ENCODE peak calls at places on chromosomes 4 and X, in seven cellular contexts. One of them, this sample, is unnamed.

GRCh38 chr4:103329642-103330041 is 131.5 kb upstream of the CENPE start:
- DNase-seq in tibial nerve: no peak
- DNase-seq in pancreas: no peak
- DNase-seq in uterus: no peak
- DNase-seq in OCI-LY7: no peak
- DNase-seq in adrenal gland: no peak
- DNase-seq in dorsolateral prefrontal cortex: no peak
- DNase-seq in this sample: no peak

GRCh38 chr4:163622351-163623051 is 128.0 kb downstream of the TMA16 start:
- DNase-seq in tibial nerve: no peak
- DNase-seq in pancreas: no peak
- DNase-seq in uterus: no peak
- DNase-seq in OCI-LY7: no peak
- DNase-seq in adrenal gland: no peak
- DNase-seq in dorsolateral prefrontal cortex: no peak
- DNase-seq in this sample: no peak

GRCh38 chr4:3253808-3254207 is 4.8 kb downstream of the MSANTD1 start:
- DNase-seq in tibial nerve: no peak
- DNase-seq in pancreas: peak; percentile 5
- DNase-seq in uterus: peak; percentile 8
- DNase-seq in OCI-LY7: no peak
- DNase-seq in adrenal gland: no peak
- DNase-seq in dorsolateral prefrontal cortex: peak; percentile 17
- DNase-seq in this sample: peak; percentile 18

GRCh38 chrX:135416546-135416945 is 5.2 kb upstream of the SMIM10L2A start:
- DNase-seq in tibial nerve: no peak
- DNase-seq in pancreas: no peak
- DNase-seq in uterus: no peak
- DNase-seq in OCI-LY7: no peak
- DNase-seq in adrenal gland: no peak
- DNase-seq in dorsolateral prefrontal cortex: no peak
- DNase-seq in this sample: no peak

GRCh38 chrX:750812-751211 is 120.2 kb downstream of the SHOX start:
- DNase-seq in tibial nerve: no peak
- DNase-seq in pancreas: no peak
- DNase-seq in uterus: no peak
- DNase-seq in OCI-LY7: no peak
- DNase-seq in adrenal gland: no peak
- DNase-seq in dorsolateral prefrontal cortex: no peak
- DNase-seq in this sample: no peak

GRCh38 chrX:119549327-119550016 is 15.7 kb downstream of the STEEP1 start:
- DNase-seq in tibial nerve: no peak
- DNase-seq in pancreas: no peak
- DNase-seq in uterus: no peak
- DNase-seq in OCI-LY7: peak; percentile 4
- DNase-seq in adrenal gland: no peak
- DNase-seq in dorsolateral prefrontal cortex: no peak
- DNase-seq in this sample: no peak

GRCh38 chr4:1462768-1463075 is 56.5 kb upstream of the NKX1-1 start:
- DNase-seq in tibial nerve: no peak
- DNase-seq in pancreas: no peak
- DNase-seq in uterus: no peak
- DNase-seq in OCI-LY7: no peak
- DNase-seq in adrenal gland: no peak
- DNase-seq in dorsolateral prefrontal cortex: peak; percentile 25
- DNase-seq in this sample: no peak

GRCh38 chr4:136750898-136751297 is 781.4 kb downstream of the PCDH18 start:
- DNase-seq in tibial nerve: no peak
- DNase-seq in pancreas: no peak
- DNase-seq in uterus: no peak
- DNase-seq in OCI-LY7: no peak
- DNase-seq in adrenal gland: no peak
- DNase-seq in dorsolateral prefrontal cortex: no peak
- DNase-seq in this sample: no peak

GRCh38 chrX:7146026-7146702 is 1.3 kb upstream of the STS start:
- DNase-seq in tibial nerve: no peak
- DNase-seq in pancreas: no peak
- DNase-seq in uterus: no peak
- DNase-seq in OCI-LY7: no peak
- DNase-seq in adrenal gland: no peak
- DNase-seq in dorsolateral prefrontal cortex: no peak
- DNase-seq in this sample: no peak

GRCh38 chr4:108060164-108060563 is 70.5 kb downstream of the HADH start:
- DNase-seq in tibial nerve: peak; percentile 13
- DNase-seq in pancreas: peak; percentile 26
- DNase-seq in uterus: no peak
- DNase-seq in OCI-LY7: no peak
- DNase-seq in adrenal gland: peak; percentile 30
- DNase-seq in dorsolateral prefrontal cortex: no peak
- DNase-seq in this sample: no peak

GRCh38 chr4:86848732-86849617 is at the start of gene SLC10A6:
- DNase-seq in tibial nerve: peak; percentile 32
- DNase-seq in pancreas: no peak
- DNase-seq in uterus: no peak
- DNase-seq in OCI-LY7: no peak
- DNase-seq in adrenal gland: no peak
- DNase-seq in dorsolateral prefrontal cortex: no peak
- DNase-seq in this sample: no peak

GRCh38 chr4:25161599-25161960 is 1.3 kb upstream of the SEPSECS start:
- DNase-seq in tibial nerve: no peak
- DNase-seq in pancreas: no peak
- DNase-seq in uterus: no peak
- DNase-seq in OCI-LY7: peak; percentile 39
- DNase-seq in adrenal gland: no peak
- DNase-seq in dorsolateral prefrontal cortex: no peak
- DNase-seq in this sample: no peak

GRCh38 chr4:183287309-183287659 is 32.8 kb downstream of the CLDN22 start:
- DNase-seq in tibial nerve: no peak
- DNase-seq in pancreas: no peak
- DNase-seq in uterus: no peak
- DNase-seq in OCI-LY7: no peak
- DNase-seq in adrenal gland: no peak
- DNase-seq in dorsolateral prefrontal cortex: no peak
- DNase-seq in this sample: no peak

GRCh38 chr4:169803417-169803816 is 45.7 kb upstream of the HPF1 start:
- DNase-seq in tibial nerve: no peak
- DNase-seq in pancreas: no peak
- DNase-seq in uterus: no peak
- DNase-seq in OCI-LY7: no peak
- DNase-seq in adrenal gland: no peak
- DNase-seq in dorsolateral prefrontal cortex: no peak
- DNase-seq in this sample: no peak

GRCh38 chrX:129932792-129933321 is 26.9 kb downstream of the UTP14A start:
- DNase-seq in tibial nerve: no peak
- DNase-seq in pancreas: peak; percentile 26
- DNase-seq in uterus: no peak
- DNase-seq in OCI-LY7: no peak
- DNase-seq in adrenal gland: peak; percentile 57
- DNase-seq in dorsolateral prefrontal cortex: no peak
- DNase-seq in this sample: no peak

GRCh38 chrX:106341823-106342222 is 173.7 kb downstream of the PWWP3B start:
- DNase-seq in tibial nerve: no peak
- DNase-seq in pancreas: no peak
- DNase-seq in uterus: no peak
- DNase-seq in OCI-LY7: peak; percentile 6
- DNase-seq in adrenal gland: no peak
- DNase-seq in dorsolateral prefrontal cortex: no peak
- DNase-seq in this sample: no peak

GRCh38 chr4:38163216-38164006 is 203.2 kb downstream of the PTTG2 start:
- DNase-seq in tibial nerve: no peak
- DNase-seq in pancreas: peak; percentile 46
- DNase-seq in uterus: no peak
- DNase-seq in OCI-LY7: no peak
- DNase-seq in adrenal gland: no peak
- DNase-seq in dorsolateral prefrontal cortex: no peak
- DNase-seq in this sample: no peak

GRCh38 chr4:158809611-158810486 is 41.0 kb downstream of the FNIP2 start:
- DNase-seq in tibial nerve: peak; percentile 57
- DNase-seq in pancreas: no peak
- DNase-seq in uterus: no peak
- DNase-seq in OCI-LY7: peak; percentile 72
- DNase-seq in adrenal gland: no peak
- DNase-seq in dorsolateral prefrontal cortex: no peak
- DNase-seq in this sample: no peak

DNA sequence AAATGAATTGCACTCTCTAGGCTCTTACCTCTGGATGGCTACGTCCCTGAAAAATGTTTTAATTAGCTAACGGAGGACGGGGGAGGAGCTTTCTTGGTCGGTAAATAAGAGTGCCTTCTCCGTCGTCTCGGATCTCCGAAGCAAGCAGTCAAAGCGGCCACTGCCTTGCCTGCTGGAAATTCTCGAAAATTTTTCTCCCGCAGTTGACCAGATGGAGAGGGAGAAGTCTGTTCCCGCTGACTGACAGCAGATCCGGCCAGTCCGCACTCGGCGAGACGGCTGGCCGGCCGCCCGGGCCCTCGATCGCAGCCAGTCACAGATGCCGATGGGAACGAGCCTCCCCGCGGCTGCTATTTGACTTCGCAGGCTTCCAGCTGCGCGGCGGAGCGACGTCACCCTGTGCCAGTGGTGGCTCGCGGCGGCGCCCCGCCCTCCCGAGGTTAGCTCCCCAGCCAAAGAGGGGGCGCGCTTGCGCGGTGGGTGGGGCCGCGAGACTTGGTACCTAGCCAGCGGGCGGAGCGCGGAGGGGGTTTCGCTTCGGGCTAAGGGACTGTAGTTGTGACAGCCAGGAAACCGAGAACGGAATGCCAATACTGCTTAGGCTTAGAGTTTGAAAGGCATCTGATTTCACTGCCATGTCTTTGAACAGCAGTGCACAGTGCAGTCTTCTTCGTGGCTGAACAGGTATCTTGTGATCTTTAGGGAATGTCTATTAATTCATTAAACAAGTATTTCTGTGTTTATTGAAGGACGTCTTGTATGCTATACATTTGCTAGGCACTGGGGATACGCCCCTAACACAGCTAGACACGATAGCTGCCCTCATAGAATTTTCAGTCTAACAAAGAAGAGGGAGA is at the start of gene PPM1K:
- DNase-seq in tibial nerve: peak; percentile 98
- DNase-seq in pancreas: peak; percentile 100
- DNase-seq in uterus: peak; percentile 99
- DNase-seq in OCI-LY7: peak; percentile 99
- DNase-seq in adrenal gland: peak; percentile 100
- DNase-seq in dorsolateral prefrontal cortex: peak; percentile 100
- DNase-seq in this sample: peak; percentile 100
- H3K4me3 ChIP-seq in tibial nerve: peak within 1 kb of the TSS; percentile 66
- H3K4me3 ChIP-seq in pancreas: peak within 1 kb of the TSS; percentile 65
- H3K4me3 ChIP-seq in uterus: peak within 1 kb of the TSS; percentile 77
- H3K4me3 ChIP-seq in OCI-LY7: peak within 1 kb of the TSS; percentile 79
- H3K4me3 ChIP-seq in adrenal gland: peak within 1 kb of the TSS; percentile 70
- H3K4me3 ChIP-seq in dorsolateral prefrontal cortex: peak within 1 kb of the TSS; percentile 95
- H3K4me3 ChIP-seq in this sample: peak within 1 kb of the TSS; percentile 73

GRCh38 chrX:26778320-26778888 is 562.4 kb downstream of the MAGEB5 start:
- DNase-seq in tibial nerve: no peak
- DNase-seq in pancreas: no peak
- DNase-seq in uterus: no peak
- DNase-seq in OCI-LY7: peak; percentile 19
- DNase-seq in adrenal gland: no peak
- DNase-seq in dorsolateral prefrontal cortex: no peak
- DNase-seq in this sample: no peak
- TF ChIP-seq CTCF in tibial nerve: no peak
- TF ChIP-seq CTCF in pancreas: peak; percentile 10
- TF ChIP-seq CTCF in uterus: no peak
- TF ChIP-seq CTCF in OCI-LY7: peak; percentile 79
- TF ChIP-seq CTCF in adrenal gland: no peak
- TF ChIP-seq CTCF in dorsolateral prefrontal cortex: peak; percentile 14
- TF ChIP-seq CTCF in this sample: no peak

DNA sequence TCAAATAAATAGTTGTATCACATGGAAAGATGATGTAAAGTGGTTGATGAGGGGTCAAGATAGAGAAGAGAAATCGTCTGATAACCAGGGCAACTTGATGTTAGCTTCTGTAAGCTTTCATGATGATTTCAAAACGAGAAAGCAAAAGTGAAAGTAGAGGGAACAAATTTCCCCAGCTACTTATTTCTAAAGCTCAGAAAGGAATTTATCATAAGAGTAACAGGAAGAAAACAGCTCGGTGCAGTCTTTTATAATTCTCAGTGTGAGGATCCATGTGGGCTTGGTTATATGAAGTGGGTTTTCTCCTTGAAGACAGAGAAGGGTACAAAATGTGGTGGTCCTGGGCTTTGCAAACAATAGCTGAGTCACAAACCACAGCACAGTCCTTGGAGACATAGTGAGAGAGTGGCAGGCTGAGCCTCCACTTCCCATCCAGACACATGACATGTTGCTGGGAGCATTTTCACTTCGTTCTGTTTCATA is 32.1 kb upstream of the GLRA2 start:
- DNase-seq in tibial nerve: no peak
- DNase-seq in pancreas: no peak
- DNase-seq in uterus: no peak
- DNase-seq in OCI-LY7: no peak
- DNase-seq in adrenal gland: no peak
- DNase-seq in dorsolateral prefrontal cortex: no peak
- DNase-seq in this sample: no peak
- H3K4me3 ChIP-seq in tibial nerve: peak overlapping the region; percentile 27
- H3K4me3 ChIP-seq in pancreas: no peak overlapping the region
- H3K4me3 ChIP-seq in uterus: peak overlapping the region; percentile 23
- H3K4me3 ChIP-seq in OCI-LY7: peak overlapping the region; percentile 5
- H3K4me3 ChIP-seq in adrenal gland: peak overlapping the region; percentile 25
- H3K4me3 ChIP-seq in dorsolateral prefrontal cortex: peak overlapping the region; percentile 28
- H3K4me3 ChIP-seq in this sample: peak overlapping the region; percentile 34

GRCh38 chrX:17005712-17006372 is 59.4 kb downstream of the REPS2 start:
- DNase-seq in tibial nerve: no peak
- DNase-seq in pancreas: no peak
- DNase-seq in uterus: no peak
- DNase-seq in OCI-LY7: no peak
- DNase-seq in adrenal gland: no peak
- DNase-seq in dorsolateral prefrontal cortex: no peak
- DNase-seq in this sample: no peak
- TF ChIP-seq CTCF in tibial nerve: no peak
- TF ChIP-seq CTCF in pancreas: no peak
- TF ChIP-seq CTCF in uterus: no peak
- TF ChIP-seq CTCF in OCI-LY7: no peak
- TF ChIP-seq CTCF in adrenal gland: no peak
- TF ChIP-seq CTCF in dorsolateral prefrontal cortex: no peak
- TF ChIP-seq CTCF in this sample: no peak

GRCh38 chr4:89829470-89830138 is 7.4 kb downstream of the SNCA start:
- DNase-seq in tibial nerve: peak; percentile 47
- DNase-seq in pancreas: no peak
- DNase-seq in uterus: no peak
- DNase-seq in OCI-LY7: peak; percentile 35
- DNase-seq in adrenal gland: no peak
- DNase-seq in dorsolateral prefrontal cortex: peak; percentile 60
- DNase-seq in this sample: peak; percentile 44
- H3K4me3 ChIP-seq in tibial nerve: no peak overlapping the region
- H3K4me3 ChIP-seq in pancreas: no peak overlapping the region
- H3K4me3 ChIP-seq in uterus: no peak overlapping the region
- H3K4me3 ChIP-seq in OCI-LY7: no peak overlapping the region
- H3K4me3 ChIP-seq in adrenal gland: no peak overlapping the region
- H3K4me3 ChIP-seq in dorsolateral prefrontal cortex: peak overlapping the region; percentile 43
- H3K4me3 ChIP-seq in this sample: no peak overlapping the region

GRCh38 chrX:115268421-115268820 is 21.1 kb upstream of the LUZP4 start:
- DNase-seq in tibial nerve: no peak
- DNase-seq in pancreas: no peak
- DNase-seq in uterus: no peak
- DNase-seq in OCI-LY7: no peak
- DNase-seq in adrenal gland: no peak
- DNase-seq in dorsolateral prefrontal cortex: no peak
- DNase-seq in this sample: no peak
- TF ChIP-seq CTCF in tibial nerve: no peak
- TF ChIP-seq CTCF in pancreas: no peak
- TF ChIP-seq CTCF in uterus: no peak
- TF ChIP-seq CTCF in OCI-LY7: peak; percentile 22
- TF ChIP-seq CTCF in adrenal gland: peak; percentile 43
- TF ChIP-seq CTCF in dorsolateral prefrontal cortex: peak; percentile 34
- TF ChIP-seq CTCF in this sample: no peak